ENCODE peak calls at places on chromosomes 6 and 20, in four cellular contexts. I is progenitor cell of endocrine pancreas, P is NCI-H2081, L is HuH-7.5. G is an unnamed sample.

GRCh38 chr6:84411060-84411629 is 183.7 kb upstream of the CEP162 start:
- DNase-seq in I (no peak), P (peak; percentile 91), L (no peak), G (no peak)

GRCh38 chr20:47453167-47453782 is 48.4 kb upstream of the NCOA3 start:
- DNase-seq in I (no peak), P (no peak), L (no peak), G (no peak)

GRCh38 chr20:63463400-63464288 is 8.8 kb downstream of the KCNQ2 start:
- DNase-seq in I (no peak), P (no peak), L (no peak), G (no peak)

GRCh38 chr6:56775498-56776166 is 132.9 kb upstream of the DST start:
- DNase-seq in I (no peak), P (no peak), L (no peak), G (no peak)

GRCh38 chr6:170265655-170266054 is 25.2 kb downstream of the DLL1 start:
- DNase-seq in I (no peak), P (peak; percentile 80), L (peak; percentile 52), G (peak; percentile 85)

GRCh38 chr20:58696411-58696961 is 3.9 kb downstream of the NPEPL1 start:
- DNase-seq in I (no peak), P (no peak), L (no peak), G (no peak)

GRCh38 chr6:63615590-63615989 is 20.0 kb upstream of the PHF3 start:
- DNase-seq in I (no peak), P (no peak), L (no peak), G (no peak)

GRCh38 chr20:51450221-51450712 is 92.3 kb downstream of the NFATC2 start:
- DNase-seq in I (no peak), P (no peak), L (no peak), G (no peak)

GRCh38 chr6:7108964-7109836 is 1.4 kb downstream of the RREB1 start:
- DNase-seq in I (peak; percentile 15), P (peak; percentile 41), L (peak; percentile 56), G (peak; percentile 53)

GRCh38 chr6:169725270-169726048 is 1.2 kb upstream of the PHF10 start:
- DNase-seq in I (peak; percentile 30), P (peak; percentile 19), L (peak; percentile 71), G (peak; percentile 88)

GRCh38 chr6:126103993-126104392 is 117.7 kb downstream of the TRMT11 start:
- DNase-seq in I (no peak), P (no peak), L (no peak), G (no peak)

GRCh38 chr6:68634503-68635411 is at the start of gene ADGRB3:
- DNase-seq in I (peak; percentile 80), P (peak; percentile 95), L (peak; percentile 47), G (peak; percentile 96)

GRCh38 chr6:20751293-20751946 is 217.2 kb downstream of the CDKAL1 start:
- DNase-seq in I (no peak), P (peak; percentile 26), L (no peak), G (no peak)

GRCh38 chr6:3162565-3163247 is 5.4 kb upstream of the TUBB2A start:
- DNase-seq in I (peak; percentile 61), P (peak; percentile 69), L (peak; percentile 71), G (peak; percentile 93)

GRCh38 chr6:55943329-55943728 is 67.9 kb upstream of the BMP5 start:
- DNase-seq in I (no peak), P (no peak), L (no peak), G (no peak)

GRCh38 chr6:80767808-80768207 is 661.3 kb downstream of the BCKDHB start:
- DNase-seq in I (no peak), P (no peak), L (no peak), G (no peak)

GRCh38 chr6:11009353-11009752 is 34.8 kb downstream of the ELOVL2 start:
- DNase-seq in I (no peak), P (no peak), L (no peak), G (no peak)

GRCh38 chr20:54023406-54023805 is 47.0 kb downstream of the BCAS1 start:
- DNase-seq in I (no peak), P (no peak), L (no peak), G (no peak)

GRCh38 chr6:17870302-17871168 is 116.9 kb downstream of the KIF13A start:
- DNase-seq in I (no peak), P (no peak), L (no peak), G (no peak)

GRCh38 chr20:63186528-63187316 is 29.2 kb downstream of the YTHDF1 start:
- DNase-seq in I (no peak), P (no peak), L (no peak), G (no peak)

GRCh38 chr20:50624351-50625016 is 66.9 kb downstream of the RIPOR3 start:
- DNase-seq in I (no peak), P (peak; percentile 82), L (no peak), G (peak; percentile 91)

GRCh38 chr6:99746261-99746895 is 139.7 kb downstream of the PRDM13 start:
- DNase-seq in I (peak; percentile 25), P (peak; percentile 69), L (no peak), G (peak; percentile 62)

GRCh38 chr20:62141397-62142251 is 1.6 kb downstream of the PSMA7 start:
- DNase-seq in I (no peak), P (no peak), L (peak; percentile 67), G (no peak)

GRCh38 chr6:282867-283416 is 9.3 kb upstream of the DUSP22 start:
- DNase-seq in I (no peak), P (no peak), L (no peak), G (no peak)

GRCh38 chr20:44747166-44748004 is 1.7 kb downstream of the KCNK15 start:
- DNase-seq in I (peak; percentile 64), P (peak; percentile 94), L (peak; percentile 80), G (peak; percentile 99)

GRCh38 chr6:167678102-167679101 is 148.3 kb upstream of the AFDN start:
- DNase-seq in I (peak; percentile 54), P (no peak), L (peak; percentile 74), G (peak; percentile 76)

GRCh38 chr6:5457983-5458683 is 196.8 kb downstream of the FARS2 start:
- DNase-seq in I (no peak), P (peak; percentile 95), L (no peak), G (peak; percentile 22)

GRCh38 chr20:10616212-10616611 is 57.6 kb downstream of the JAG1 start:
- DNase-seq in I (no peak), P (no peak), L (no peak), G (no peak)

GRCh38 chr20:14861028-14861699 is 523.8 kb upstream of the FLRT3 start:
- DNase-seq in I (no peak), P (peak; percentile 36), L (no peak), G (peak; percentile 92)

GRCh38 chr20:2300420-2300819 is 4.6 kb downstream of the TGM3 start:
- DNase-seq in I (no peak), P (no peak), L (peak; percentile 36), G (no peak)

GRCh38 chr6:106383573-106383972 is 23.1 kb downstream of the CRYBG1 start:
- DNase-seq in I (no peak), P (no peak), L (no peak), G (no peak)

GRCh38 chr20:2010533-2010932 is 16.7 kb upstream of the PDYN start:
- DNase-seq in I (no peak), P (no peak), L (no peak), G (peak; percentile 13)

GRCh38 chr6:45663181-45664180 is 285.7 kb upstream of the SUPT3H start:
- DNase-seq in I (peak; percentile 17), P (no peak), L (peak; percentile 36), G (no peak)

G was measured in NCI-H1417.